ENCODE peak calls at places on chromosomes 16 and 17, in ten cellular contexts. A, J, X, V, U, E, G, S, K and B are unnamed samples. For H3K27me3, the result is how much of the 10 kb centered on the place peaks cover.

GRCh38 chr16:13305019-13305755 is 403.8 kb downstream of the SHISA9 start:
- DNase-seq in V (no peak), X (no peak), S (no peak), A (no peak), J (no peak), U (no peak), G (no peak), K (no peak), E (no peak), B (no peak)

GRCh38 chr17:58452738-58453137 is 35.4 kb upstream of the RNF43 start:
- DNase-seq in V (no peak), J (no peak), K (peak), G (no peak), E (no peak), A (peak), U (no peak), X (no peak), S (peak), B (no peak)

GRCh38 chr16:49281843-49282642 is 405 bp upstream of the CBLN1 start:
- DNase-seq in S (peak), U (peak), G (peak), E (no peak), V (peak), J (peak), A (no peak), X (peak), K (peak), B (peak)

GRCh38 chr17:48490391-48491026 is 40.3 kb downstream of the HOXB1 start:
- DNase-seq in X (no peak), K (no peak), J (no peak), G (no peak), E (no peak), A (no peak), V (no peak), U (no peak), S (peak), B (no peak)

GRCh38 chr17:66655861-66656260 is 179.1 kb upstream of the CACNG5 start:
- DNase-seq in V (no peak), S (peak), U (no peak), X (no peak), J (no peak), K (peak), E (no peak), A (no peak), G (no peak), B (peak)

GRCh38 chr17:35432176-35433074 is at the start of gene SLFN12:
- DNase-seq in K (peak), J (peak), V (peak), A (peak), U (peak), S (no peak), E (peak), G (peak), X (peak), B (no peak)

GRCh38 chr16:75340715-75341500 is 89.5 kb upstream of the BCAR1 start:
- DNase-seq in E (no peak), S (peak), G (peak), A (no peak), X (peak), K (peak), U (no peak), V (no peak), J (peak), B (no peak)

GRCh38 chr17:57875109-57876022 is 25.5 kb upstream of the MRPS23 start:
- DNase-seq in G (peak), A (peak), X (peak), K (peak), J (peak), U (peak), S (peak), E (no peak), V (peak), B (peak)

DNA sequence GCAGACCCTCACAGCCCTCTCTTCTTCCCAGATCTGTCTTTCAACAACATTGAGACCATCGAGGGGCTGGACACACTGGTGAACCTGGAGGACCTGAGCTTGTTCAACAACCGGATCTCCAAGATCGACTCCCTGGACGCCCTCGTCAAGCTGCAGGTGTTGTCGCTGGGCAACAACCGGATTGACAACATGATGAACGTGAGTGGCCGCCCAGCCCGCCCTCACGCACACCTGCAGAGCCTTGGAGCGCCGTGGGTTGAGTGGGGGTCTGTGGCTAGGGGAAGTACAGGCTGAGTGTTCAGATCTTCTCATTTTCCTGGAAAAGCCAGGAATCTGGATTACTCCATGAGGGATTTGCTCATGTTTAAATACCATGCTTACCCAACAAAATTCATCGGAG is 15.2 kb downstream of the DRC3 start:
- DNase-seq in X (no peak), E (no peak), S (no peak), U (no peak), G (no peak), V (no peak), J (no peak), K (no peak), A (no peak), B (no peak)
- H3K27ac ChIP-seq in X (no peak), E (no peak), S (no peak), U (no peak), G (no peak), V (no peak), J (no peak), K (no peak), A (no peak), B (no peak)

DNA sequence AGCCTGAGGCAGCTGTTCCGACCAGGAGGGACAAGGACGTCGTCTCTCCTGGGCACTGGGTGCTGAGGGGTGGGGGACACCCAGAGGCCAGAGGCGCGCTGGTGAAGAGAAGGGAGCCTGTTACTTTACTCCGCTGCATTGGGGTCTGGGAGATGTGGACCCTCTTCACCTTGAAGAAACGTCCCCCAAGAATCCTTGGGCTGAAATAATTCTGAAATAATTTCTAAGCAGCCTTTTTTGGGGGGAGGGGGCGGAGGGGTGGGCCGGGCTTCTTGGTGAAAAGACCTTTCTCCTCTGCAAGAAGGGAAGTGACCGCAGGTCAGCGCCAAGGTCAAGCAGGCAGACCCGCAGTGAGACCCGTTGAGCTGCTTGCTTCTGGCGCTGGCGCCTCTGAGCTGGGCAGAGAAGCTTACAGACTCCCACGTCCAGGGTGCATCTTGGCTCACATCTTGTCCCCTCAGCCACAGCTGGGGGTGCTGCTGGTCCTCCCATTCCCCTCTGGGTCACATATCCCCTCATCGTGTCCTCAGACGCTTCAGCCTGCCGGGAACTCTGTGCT is 1.1 kb downstream of the SYT17 start:
- DNase-seq in S (no peak), U (no peak), J (peak), G (no peak), V (no peak), X (no peak), K (no peak), E (no peak), A (no peak), B (no peak)
- H3K4me3 ChIP-seq in S (peak), U (no peak), J (peak), G (peak), V (no peak), X (peak), K (no peak), E (no peak), A (no peak), B (peak)

DNA sequence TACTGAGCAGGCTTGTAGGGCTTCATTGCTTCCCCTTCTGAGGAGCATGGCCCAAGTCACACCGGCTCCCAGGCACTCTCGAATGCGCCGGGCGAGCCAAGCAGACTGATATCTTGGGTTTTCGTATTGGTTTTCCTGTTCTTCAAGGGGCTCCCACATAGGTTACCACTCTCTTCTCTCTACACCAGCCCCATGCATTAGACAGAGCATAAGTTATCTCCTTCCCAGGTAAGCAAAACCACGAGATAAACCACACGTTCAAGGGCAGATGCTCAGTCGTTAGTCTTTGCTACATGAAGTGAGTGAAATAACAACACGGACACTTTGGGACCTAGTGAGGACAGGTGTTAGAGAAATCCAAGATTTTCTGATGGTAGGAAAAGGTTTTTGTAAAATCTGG is 211.2 kb downstream of the ABCC12 start:
- DNase-seq in G (no peak), X (no peak), J (no peak), E (no peak), K (no peak), V (no peak), U (no peak), A (no peak), S (no peak), B (no peak)
- H3K27me3 ChIP-seq in G (under half), X (under half), J (under half), E (under half), K (under half), V (under half), U (under half), A (under half), S (under half), B (under half)

GRCh38 chr17:39361064-39361463 is 40.4 kb downstream of the FBXL20 start:
- DNase-seq in X (no peak), J (no peak), U (no peak), S (no peak), G (no peak), E (no peak), K (no peak), A (no peak), V (no peak), B (no peak)
- H3K27ac ChIP-seq in X (peak), J (no peak), U (no peak), S (no peak), G (no peak), E (no peak), K (no peak), A (no peak), V (no peak), B (no peak)

GRCh38 chr16:2178321-2179106 is 17.9 kb downstream of the CASKIN1 start:
- DNase-seq in G (peak), V (no peak), A (no peak), J (peak), K (no peak), E (peak), S (no peak), X (peak), U (no peak), B (no peak)

GRCh38 chr16:2180461-2180860 is 15.9 kb downstream of the CASKIN1 start:
- DNase-seq in A (no peak), S (no peak), J (no peak), E (no peak), G (no peak), V (no peak), X (no peak), K (no peak), U (no peak), B (no peak)

GRCh38 chr16:2179576-2179975 is 16.8 kb downstream of the CASKIN1 start:
- DNase-seq in U (no peak), J (no peak), K (no peak), E (no peak), G (no peak), V (no peak), X (no peak), A (no peak), S (no peak), B (no peak)

GRCh38 chr16:2177561-2177960 is 18.8 kb downstream of the CASKIN1 start:
- DNase-seq in V (no peak), A (no peak), S (no peak), G (no peak), E (no peak), X (no peak), J (no peak), K (no peak), U (no peak), B (no peak)

DNA sequence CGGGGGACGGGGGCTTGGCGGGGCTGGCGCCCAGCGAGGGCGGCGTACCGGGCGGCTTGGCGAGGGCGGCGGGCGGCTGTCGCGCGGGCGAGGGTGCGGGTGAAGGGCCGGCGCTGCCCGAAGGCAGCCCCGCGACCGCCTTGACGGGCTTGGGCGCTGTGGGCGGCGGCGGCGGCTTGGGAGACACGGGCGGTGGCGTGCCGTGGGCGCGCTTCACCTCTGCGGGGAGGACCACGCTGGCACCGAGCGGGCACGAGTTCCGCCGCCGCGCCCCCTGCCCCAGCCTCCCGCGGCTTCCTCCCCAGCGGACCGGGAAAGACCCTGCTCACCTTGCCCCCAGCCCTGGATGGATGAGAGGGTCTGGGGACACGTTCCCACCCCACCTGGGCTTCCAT is 17.3 kb downstream of the CASKIN1 start:
- DNase-seq in G (no peak), E (no peak), A (no peak), X (no peak), S (no peak), K (no peak), J (no peak), U (no peak), V (no peak), B (no peak)
- H3K4me3 ChIP-seq in G (no peak), E (no peak), A (no peak), X (no peak), S (no peak), K (no peak), J (peak), U (no peak), V (no peak), B (no peak)

DNA sequence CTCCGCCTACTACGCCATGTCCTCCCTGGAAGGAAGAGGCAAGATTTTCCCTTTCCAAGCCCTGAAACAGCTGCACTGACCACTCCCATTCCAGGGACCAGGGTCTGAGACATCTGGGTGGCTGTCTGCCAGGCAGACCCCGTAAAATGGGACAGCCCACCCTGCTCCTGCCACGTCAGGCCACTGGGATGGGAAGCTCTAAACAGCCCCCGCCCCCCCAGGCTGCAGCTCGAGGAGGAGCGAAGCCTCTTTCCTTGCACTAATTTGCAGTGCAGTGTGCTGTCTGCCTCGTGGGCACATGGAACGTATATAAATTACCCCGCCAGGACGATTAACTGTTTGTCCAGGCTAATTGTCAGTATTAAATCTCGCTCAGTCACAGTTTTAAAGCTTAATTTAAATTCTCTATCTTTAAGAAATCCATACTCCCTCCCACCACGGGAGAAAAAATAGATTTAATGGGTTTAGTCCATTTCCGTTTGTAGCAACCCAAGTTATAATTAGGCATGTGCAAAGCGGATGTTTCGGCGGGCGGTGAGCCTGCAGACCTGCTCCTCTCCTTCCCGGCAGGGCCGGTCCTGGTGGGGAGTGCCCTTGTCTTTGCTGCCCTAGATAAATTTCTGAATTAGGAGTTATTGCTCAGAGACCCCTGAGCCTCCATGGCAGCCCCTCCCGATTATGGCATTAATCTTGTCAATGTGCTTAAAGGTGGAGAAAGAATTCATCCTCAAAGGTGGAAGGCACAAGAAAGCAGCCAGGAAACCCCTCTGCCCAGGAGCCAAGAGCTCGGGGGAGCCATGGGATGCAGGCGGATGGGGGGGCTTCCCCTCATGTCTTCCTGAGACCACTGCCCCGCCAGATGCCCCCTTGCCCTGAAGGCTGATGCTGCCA is 268.0 kb upstream of the TNRC6C start:
- DNase-seq in E (no peak), X (no peak), U (no peak), S (peak), G (no peak), J (no peak), V (no peak), K (no peak), A (no peak), B (no peak)
- H3K27me3 ChIP-seq in E (under half), X (under half), U (under half), S (half or more), G (under half), J (under half), V (under half), K (under half), A (under half), B (half or more)

DNA sequence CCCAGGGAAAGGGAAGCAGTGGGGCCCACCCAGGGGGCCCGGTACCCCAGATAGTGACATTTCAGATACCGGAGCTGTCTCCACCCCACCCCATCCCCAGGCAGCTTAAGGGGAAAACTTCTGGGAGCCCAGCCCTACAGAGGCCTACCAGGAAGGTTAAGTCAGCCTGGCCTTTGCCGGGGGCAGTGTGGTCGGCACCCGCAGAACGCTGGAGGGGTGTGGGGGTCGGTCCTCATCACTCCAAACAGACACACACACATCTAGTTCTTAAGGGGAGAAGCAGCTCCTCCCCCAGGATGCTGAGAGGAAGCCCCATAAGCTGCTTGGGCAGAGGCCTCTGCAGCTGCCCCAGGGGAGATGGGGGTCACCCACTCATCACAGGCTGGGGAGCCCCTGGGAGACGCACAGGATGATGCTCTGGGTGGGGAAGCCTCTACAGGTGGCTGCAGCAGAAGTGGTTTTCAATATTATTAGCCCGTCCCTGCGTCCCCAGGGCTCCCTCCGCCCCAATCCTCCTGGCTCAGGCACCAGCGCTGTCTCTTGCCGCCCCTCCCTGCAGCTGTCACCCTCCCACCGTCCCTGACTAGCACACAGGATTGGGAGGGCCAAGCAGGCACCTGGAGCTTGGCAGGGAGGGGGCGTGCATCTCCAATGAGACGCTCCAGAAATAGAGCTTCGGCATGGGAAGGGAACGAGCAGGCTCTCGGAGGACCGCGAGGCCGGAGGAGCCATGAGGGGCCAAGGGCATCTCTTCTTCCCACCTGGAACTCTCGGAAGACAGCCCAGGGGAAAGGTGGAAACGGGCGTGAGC is 1.4 kb upstream of the ABR start:
- DNase-seq in K (no peak), J (peak), A (no peak), S (no peak), G (no peak), E (no peak), U (no peak), V (no peak), X (peak), B (no peak)
- H3K27ac ChIP-seq in K (peak), J (no peak), A (no peak), S (no peak), G (no peak), E (no peak), U (peak), V (peak), X (no peak), B (no peak)

GRCh38 chr16:66660422-66661209 is 35.9 kb downstream of the CMTM4 start:
- DNase-seq in E (no peak), U (peak), K (peak), V (peak), S (peak), J (peak), X (peak), G (no peak), A (peak), B (peak)
- H3K4me3 ChIP-seq in E (no peak), U (no peak), K (no peak), V (no peak), S (peak), J (no peak), X (no peak), G (no peak), A (no peak), B (no peak)